ENCODE peak calls at places on chromosomes 4 and X, in eight cellular contexts. One of them, this sample, is unnamed.

GRCh38 chr4:73533515-73534422 is 52.2 kb downstream of the AFM start:
- DNase-seq in HS-5: no peak
- DNase-seq in activated CD4-positive, alpha-beta T cell treated with anti-CD3 and anti-CD28 coated beads, Interleukin-2, amount 50 U/mL, for 48 hours: no peak
- DNase-seq in heart left ventricle: no peak
- DNase-seq in EL: no peak
- DNase-seq in A549: no peak
- DNase-seq in endodermal cell: no peak
- DNase-seq in lower lobe of right lung: no peak
- DNase-seq in this sample: no peak

GRCh38 chr4:80201326-80202151 is 4.2 kb downstream of the PRDM8 start:
- DNase-seq in EL: peak; percentile 61
- DNase-seq in lower lobe of right lung: peak; percentile 65
- DNase-seq in endodermal cell: peak; percentile 52
- DNase-seq in activated CD4-positive, alpha-beta T cell treated with anti-CD3 and anti-CD28 coated beads, Interleukin-2, amount 50 U/mL, for 48 hours: peak; percentile 69
- DNase-seq in A549: no peak
- DNase-seq in heart left ventricle: peak; percentile 60
- DNase-seq in HS-5: no peak
- DNase-seq in this sample: no peak

GRCh38 chr4:75907956-75908355 is 5.7 kb upstream of the PPEF2 start:
- DNase-seq in activated CD4-positive, alpha-beta T cell treated with anti-CD3 and anti-CD28 coated beads, Interleukin-2, amount 50 U/mL, for 48 hours: no peak
- DNase-seq in heart left ventricle: no peak
- DNase-seq in A549: no peak
- DNase-seq in EL: no peak
- DNase-seq in HS-5: no peak
- DNase-seq in endodermal cell: no peak
- DNase-seq in lower lobe of right lung: no peak
- DNase-seq in this sample: no peak

GRCh38 chr4:105950701-105951100 is 55.4 kb downstream of the NPNT start:
- DNase-seq in A549: no peak
- DNase-seq in endodermal cell: no peak
- DNase-seq in HS-5: no peak
- DNase-seq in heart left ventricle: no peak
- DNase-seq in activated CD4-positive, alpha-beta T cell treated with anti-CD3 and anti-CD28 coated beads, Interleukin-2, amount 50 U/mL, for 48 hours: no peak
- DNase-seq in EL: no peak
- DNase-seq in lower lobe of right lung: no peak
- DNase-seq in this sample: no peak

GRCh38 chr4:124202106-124202505 is 510.4 kb downstream of the ANKRD50 start:
- DNase-seq in heart left ventricle: no peak
- DNase-seq in EL: no peak
- DNase-seq in A549: no peak
- DNase-seq in activated CD4-positive, alpha-beta T cell treated with anti-CD3 and anti-CD28 coated beads, Interleukin-2, amount 50 U/mL, for 48 hours: no peak
- DNase-seq in lower lobe of right lung: no peak
- DNase-seq in HS-5: no peak
- DNase-seq in endodermal cell: no peak
- DNase-seq in this sample: no peak

GRCh38 chr4:26809811-26810210 is 50.8 kb upstream of the STIM2 start:
- DNase-seq in HS-5: no peak
- DNase-seq in heart left ventricle: no peak
- DNase-seq in endodermal cell: no peak
- DNase-seq in EL: no peak
- DNase-seq in lower lobe of right lung: no peak
- DNase-seq in activated CD4-positive, alpha-beta T cell treated with anti-CD3 and anti-CD28 coated beads, Interleukin-2, amount 50 U/mL, for 48 hours: no peak
- DNase-seq in A549: no peak
- DNase-seq in this sample: no peak

GRCh38 chrX:130887392-130887791 is 15.6 kb downstream of the ENOX2 start:
- DNase-seq in activated CD4-positive, alpha-beta T cell treated with anti-CD3 and anti-CD28 coated beads, Interleukin-2, amount 50 U/mL, for 48 hours: no peak
- DNase-seq in lower lobe of right lung: no peak
- DNase-seq in A549: no peak
- DNase-seq in heart left ventricle: no peak
- DNase-seq in EL: no peak
- DNase-seq in endodermal cell: no peak
- DNase-seq in HS-5: no peak
- DNase-seq in this sample: no peak

GRCh38 chr4:24495388-24495787 is 89.0 kb downstream of the DHX15 start:
- DNase-seq in HS-5: no peak
- DNase-seq in EL: no peak
- DNase-seq in activated CD4-positive, alpha-beta T cell treated with anti-CD3 and anti-CD28 coated beads, Interleukin-2, amount 50 U/mL, for 48 hours: no peak
- DNase-seq in endodermal cell: no peak
- DNase-seq in A549: no peak
- DNase-seq in heart left ventricle: no peak
- DNase-seq in lower lobe of right lung: no peak
- DNase-seq in this sample: no peak

GRCh38 chrX:16678689-16679088 is 28.7 kb downstream of the S100G start:
- DNase-seq in lower lobe of right lung: no peak
- DNase-seq in A549: no peak
- DNase-seq in HS-5: no peak
- DNase-seq in EL: no peak
- DNase-seq in activated CD4-positive, alpha-beta T cell treated with anti-CD3 and anti-CD28 coated beads, Interleukin-2, amount 50 U/mL, for 48 hours: no peak
- DNase-seq in heart left ventricle: no peak
- DNase-seq in endodermal cell: no peak
- DNase-seq in this sample: no peak

GRCh38 chr4:39786838-39787237 is 88.9 kb downstream of the UBE2K start:
- DNase-seq in lower lobe of right lung: no peak
- DNase-seq in EL: no peak
- DNase-seq in activated CD4-positive, alpha-beta T cell treated with anti-CD3 and anti-CD28 coated beads, Interleukin-2, amount 50 U/mL, for 48 hours: no peak
- DNase-seq in heart left ventricle: no peak
- DNase-seq in endodermal cell: peak; percentile 33
- DNase-seq in HS-5: no peak
- DNase-seq in A549: no peak
- DNase-seq in this sample: no peak

GRCh38 chrX:3771756-3772155 is 58.3 kb upstream of the PRKX start:
- DNase-seq in activated CD4-positive, alpha-beta T cell treated with anti-CD3 and anti-CD28 coated beads, Interleukin-2, amount 50 U/mL, for 48 hours: no peak
- DNase-seq in endodermal cell: no peak
- DNase-seq in EL: no peak
- DNase-seq in heart left ventricle: no peak
- DNase-seq in lower lobe of right lung: no peak
- DNase-seq in HS-5: no peak
- DNase-seq in A549: no peak
- DNase-seq in this sample: no peak